ENCODE peak calls at places on chromosomes 5 and 9, in nine cellular contexts. S is mucosa of descending colon, P is GM12878, T is lung, X is tibial artery, R is omental fat pad, C is type B pancreatic cell, H is endothelial cell, I is esophagus muscularis mucosa. D is an unnamed sample.

GRCh38 chr5:177598477-177598876 is 1.5 kb upstream of the B4GALT7 start:
- DNase-seq in S (no peak), P (no peak), T (no peak), X (peak; percentile 10), R (no peak), C (no peak), H (no peak), I (no peak), D (no peak)

GRCh38 chr5:104755806-104756205 is 1193.2 kb upstream of the NUDT12 start:
- DNase-seq in S (no peak), P (no peak), T (no peak), X (no peak), R (no peak), C (no peak), H (no peak), I (no peak), D (no peak)

GRCh38 chr5:56060276-56061110 is 65.7 kb upstream of the IL6ST start:
- DNase-seq in S (no peak), P (no peak), T (no peak), X (no peak), R (no peak), C (no peak), H (no peak), I (no peak), D (no peak)

GRCh38 chr9:136120438-136120844 is 1.8 kb upstream of the TMEM250 start:
- DNase-seq in S (no peak), P (no peak), T (no peak), X (no peak), R (no peak), C (no peak), H (no peak), I (no peak), D (no peak)

GRCh38 chr9:95425910-95426551 is 90.7 kb downstream of the PTCH1 start:
- DNase-seq in S (no peak), P (no peak), T (no peak), X (no peak), R (no peak), C (no peak), H (peak; percentile 12), I (no peak), D (no peak)

GRCh38 chr9:121651295-121652036 is at the start of gene DAB2IP:
- DNase-seq in S (peak; percentile 60), P (no peak), T (no peak), X (peak; percentile 78), R (no peak), C (peak; percentile 87), H (peak; percentile 76), I (no peak), D (no peak)

GRCh38 chr9:6703898-6704639 is 53.7 kb upstream of the KDM4C start:
- DNase-seq in S (peak; percentile 94), P (no peak), T (peak; percentile 89), X (peak; percentile 85), R (peak; percentile 75), C (peak; percentile 75), H (peak; percentile 81), I (no peak), D (peak; percentile 93)

GRCh38 chr9:6686396-6686795 is 40.9 kb upstream of the GLDC start:
- DNase-seq in S (no peak), P (no peak), T (no peak), X (no peak), R (no peak), C (no peak), H (no peak), I (no peak), D (no peak)

GRCh38 chr9:133532937-133533668 is 1.4 kb upstream of the ADAMTSL2 start:
- DNase-seq in S (peak; percentile 79), P (peak; percentile 15), T (peak; percentile 66), X (no peak), R (peak; percentile 45), C (no peak), H (peak; percentile 89), I (no peak), D (no peak)

GRCh38 chr9:128203024-128203841 is at the start of gene DNM1:
- DNase-seq in S (peak; percentile 69), P (no peak), T (peak; percentile 40), X (peak; percentile 72), R (no peak), C (peak; percentile 81), H (peak; percentile 79), I (no peak), D (no peak)

GRCh38 chr9:97809666-97810344 is 43.2 kb upstream of the FOXE1 start:
- DNase-seq in S (no peak), P (no peak), T (no peak), X (no peak), R (no peak), C (no peak), H (no peak), I (peak; percentile 70), D (no peak)

GRCh38 chr9:80175286-80175906 is 603.6 kb downstream of the TLE4 start:
- DNase-seq in S (no peak), P (no peak), T (no peak), X (no peak), R (no peak), C (no peak), H (no peak), I (no peak), D (no peak)

GRCh38 chr9:127930298-127931091 is at the start of gene PIP5KL1:
- DNase-seq in S (peak; percentile 86), P (no peak), T (peak; percentile 87), X (peak; percentile 83), R (peak; percentile 70), C (peak; percentile 90), H (peak; percentile 88), I (peak; percentile 95), D (peak; percentile 73)

GRCh38 chr5:128572546-128573339 is 34.7 kb upstream of the FBN2 start:
- DNase-seq in S (no peak), P (no peak), T (no peak), X (no peak), R (no peak), C (no peak), H (no peak), I (no peak), D (no peak)

GRCh38 chr5:149448831-149449714 is 70.0 kb upstream of the IL17B start:
- DNase-seq in S (peak; percentile 28), P (no peak), T (no peak), X (no peak), R (no peak), C (no peak), H (no peak), I (no peak), D (no peak)

GRCh38 chr5:52943285-52943684 is 45.9 kb upstream of the ITGA2 start:
- DNase-seq in S (no peak), P (no peak), T (no peak), X (no peak), R (no peak), C (no peak), H (no peak), I (no peak), D (no peak)

GRCh38 chr9:129891519-129891918 is 56.3 kb downstream of the USP20 start:
- DNase-seq in S (no peak), P (no peak), T (no peak), X (no peak), R (no peak), C (no peak), H (no peak), I (no peak), D (no peak)

GRCh38 chr5:74394543-74394923 is 246.0 kb downstream of the ENC1 start:
- DNase-seq in S (no peak), P (no peak), T (no peak), X (no peak), R (no peak), C (no peak), H (no peak), I (no peak), D (no peak)
- TF ChIP-seq CTCF in S (no peak), P (no peak), T (no peak), X (no peak), R (no peak), C (no peak), H (no peak), I (no peak), D (peak; percentile 38)

GRCh38 chr9:87214991-87215390 is 267.7 kb upstream of the GAS1 start:
- DNase-seq in S (no peak), P (no peak), T (no peak), X (no peak), R (no peak), C (no peak), H (no peak), I (peak; percentile 53), D (no peak)

GRCh38 chr9:87216036-87216435 is 268.7 kb upstream of the GAS1 start:
- DNase-seq in S (no peak), P (no peak), T (no peak), X (no peak), R (no peak), C (no peak), H (no peak), I (peak; percentile 80), D (no peak)

GRCh38 chr9:87217056-87217455 is 269.8 kb upstream of the GAS1 start:
- DNase-seq in S (no peak), P (no peak), T (no peak), X (no peak), R (no peak), C (no peak), H (no peak), I (peak; percentile 87), D (no peak)

GRCh38 chr9:87213948-87214347 is 266.6 kb upstream of the GAS1 start:
- DNase-seq in S (no peak), P (no peak), T (no peak), X (no peak), R (no peak), C (no peak), H (no peak), I (peak; percentile 87), D (no peak)

GRCh38 chr9:87212563-87213154 is 265.4 kb upstream of the GAS1 start:
- DNase-seq in S (no peak), P (no peak), T (no peak), X (no peak), R (no peak), C (no peak), H (no peak), I (peak; percentile 26), D (no peak)
- TF ChIP-seq CTCF in S (no peak), P (no peak), T (no peak), X (no peak), R (no peak), C (no peak), H (no peak), I (no peak), D (no peak)

DNA sequence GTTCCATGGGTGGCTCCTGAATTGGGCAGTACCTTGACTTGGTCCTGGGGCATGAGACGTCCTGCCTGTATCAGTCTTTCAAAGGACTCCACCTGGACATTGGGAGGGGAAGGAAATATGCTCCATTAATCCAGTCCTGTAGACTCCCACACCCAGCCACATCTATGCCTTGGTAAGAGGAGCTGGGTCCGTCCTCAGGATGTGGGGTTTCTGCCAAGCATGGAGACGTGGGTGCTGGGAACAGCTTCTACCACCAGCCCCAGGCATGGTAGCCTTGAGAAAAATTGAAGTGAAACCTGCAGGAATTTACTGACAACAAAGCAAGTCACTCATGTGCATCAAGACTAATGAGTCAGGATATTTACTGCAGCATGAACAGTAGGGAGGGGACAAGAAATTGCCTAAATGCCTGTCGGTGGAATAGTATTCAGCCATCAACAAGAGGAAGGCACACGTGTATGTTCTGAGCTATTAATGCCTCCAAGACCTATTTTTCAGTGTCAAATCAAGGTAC is 23.2 kb downstream of the AKNA start:
- DNase-seq in S (no peak), P (no peak), T (no peak), X (no peak), R (no peak), C (no peak), H (no peak), I (no peak), D (peak; percentile 64)
- TF ChIP-seq CTCF in S (no peak), P (no peak), T (no peak), X (no peak), R (no peak), C (no peak), H (no peak), I (no peak), D (no peak)

GRCh38 chr5:140806834-140807775 is at the start of gene PCDHA4:
- DNase-seq in S (peak; percentile 45), P (no peak), T (peak; percentile 50), X (no peak), R (no peak), C (peak; percentile 79), H (peak; percentile 88), I (no peak), D (no peak)
- TF ChIP-seq CTCF in S (no peak), P (no peak), T (no peak), X (peak; percentile 22), R (no peak), C (peak; percentile 78), H (peak; percentile 83), I (no peak), D (no peak)

D was measured in CD14-positive monocyte.